ENCODE peak calls at places on chromosomes 3 and 15, in seven cellular contexts. One of them, this sample, is unnamed.
A peak's percentile ranks its signal among the peaks of the same experiment; 100 is the strongest.

GRCh38 chr3:48516571-48516970 is 12.6 kb upstream of the SHISA5 start:
- DNase-seq in WTC11: no peak
- DNase-seq in germinal center: no peak
- DNase-seq in T-helper 9 cell: no peak
- DNase-seq in stromal cell of bone marrow: no peak
- DNase-seq in M059J: no peak
- DNase-seq in neural crest cell: no peak
- DNase-seq in this sample: no peak

GRCh38 chr15:92809064-92809879 is 90.9 kb upstream of the CHD2 start:
- DNase-seq in stromal cell of bone marrow: peak; percentile 92
- DNase-seq in WTC11: peak; percentile 99
- DNase-seq in T-helper 9 cell: peak; percentile 95
- DNase-seq in M059J: peak; percentile 95
- DNase-seq in neural crest cell: peak; percentile 97
- DNase-seq in germinal center: peak; percentile 97
- DNase-seq in this sample: peak; percentile 100

GRCh38 chr15:63987979-63988378 is 58.3 kb downstream of the DAPK2 start:
- DNase-seq in germinal center: no peak
- DNase-seq in stromal cell of bone marrow: no peak
- DNase-seq in neural crest cell: no peak
- DNase-seq in T-helper 9 cell: no peak
- DNase-seq in WTC11: no peak
- DNase-seq in M059J: no peak
- DNase-seq in this sample: no peak

GRCh38 chr15:64763462-64763861 is 11.9 kb downstream of the RBPMS2 start:
- DNase-seq in germinal center: no peak
- DNase-seq in WTC11: no peak
- DNase-seq in M059J: no peak
- DNase-seq in neural crest cell: no peak
- DNase-seq in T-helper 9 cell: no peak
- DNase-seq in stromal cell of bone marrow: no peak
- DNase-seq in this sample: no peak

GRCh38 chr3:188607810-188608209 is 453.9 kb downstream of the LPP start:
- DNase-seq in M059J: no peak
- DNase-seq in stromal cell of bone marrow: no peak
- DNase-seq in T-helper 9 cell: no peak
- DNase-seq in neural crest cell: no peak
- DNase-seq in WTC11: no peak
- DNase-seq in germinal center: no peak
- DNase-seq in this sample: no peak

GRCh38 chr15:58352026-58352929 is 79.5 kb upstream of the LIPC start:
- DNase-seq in T-helper 9 cell: no peak
- DNase-seq in germinal center: no peak
- DNase-seq in neural crest cell: no peak
- DNase-seq in WTC11: no peak
- DNase-seq in stromal cell of bone marrow: no peak
- DNase-seq in M059J: no peak
- DNase-seq in this sample: no peak

GRCh38 chr15:83472151-83472550 is 25.0 kb downstream of the SH3GL3 start:
- DNase-seq in T-helper 9 cell: no peak
- DNase-seq in neural crest cell: no peak
- DNase-seq in stromal cell of bone marrow: no peak
- DNase-seq in germinal center: no peak
- DNase-seq in M059J: no peak
- DNase-seq in WTC11: no peak
- DNase-seq in this sample: no peak

GRCh38 chr3:38586546-38587520 is 62.7 kb downstream of the SCN5A start:
- DNase-seq in neural crest cell: no peak
- DNase-seq in T-helper 9 cell: no peak
- DNase-seq in M059J: no peak
- DNase-seq in stromal cell of bone marrow: no peak
- DNase-seq in germinal center: no peak
- DNase-seq in WTC11: no peak
- DNase-seq in this sample: no peak

GRCh38 chr3:185208836-185209235 is 45.0 kb downstream of the EHHADH start:
- DNase-seq in WTC11: no peak
- DNase-seq in germinal center: no peak
- DNase-seq in stromal cell of bone marrow: no peak
- DNase-seq in M059J: no peak
- DNase-seq in T-helper 9 cell: no peak
- DNase-seq in neural crest cell: no peak
- DNase-seq in this sample: no peak

GRCh38 chr15:81595752-81596151 is 221.7 kb upstream of the TMC3 start:
- DNase-seq in stromal cell of bone marrow: no peak
- DNase-seq in T-helper 9 cell: no peak
- DNase-seq in WTC11: no peak
- DNase-seq in neural crest cell: no peak
- DNase-seq in germinal center: no peak
- DNase-seq in M059J: no peak
- DNase-seq in this sample: no peak

GRCh38 chr3:75015280-75015679 is 400.8 kb upstream of the CNTN3 start:
- DNase-seq in WTC11: no peak
- DNase-seq in stromal cell of bone marrow: no peak
- DNase-seq in germinal center: no peak
- DNase-seq in M059J: no peak
- DNase-seq in neural crest cell: no peak
- DNase-seq in T-helper 9 cell: no peak
- DNase-seq in this sample: no peak

GRCh38 chr3:157531301-157531660 is 28.1 kb upstream of the VEPH1 start:
- DNase-seq in T-helper 9 cell: no peak
- DNase-seq in germinal center: no peak
- DNase-seq in stromal cell of bone marrow: no peak
- DNase-seq in M059J: peak; percentile 67
- DNase-seq in WTC11: no peak
- DNase-seq in neural crest cell: no peak
- DNase-seq in this sample: no peak

GRCh38 chr3:30350011-30350410 is 256.4 kb upstream of the TGFBR2 start:
- DNase-seq in germinal center: no peak
- DNase-seq in T-helper 9 cell: no peak
- DNase-seq in stromal cell of bone marrow: no peak
- DNase-seq in M059J: no peak
- DNase-seq in WTC11: no peak
- DNase-seq in neural crest cell: no peak
- DNase-seq in this sample: no peak

GRCh38 chr3:4943553-4943952 is 35.7 kb upstream of the BHLHE40 start:
- DNase-seq in germinal center: no peak
- DNase-seq in WTC11: peak; percentile 23
- DNase-seq in stromal cell of bone marrow: no peak
- DNase-seq in M059J: peak; percentile 8
- DNase-seq in T-helper 9 cell: no peak
- DNase-seq in neural crest cell: no peak
- DNase-seq in this sample: peak; percentile 27

GRCh38 chr3:37272743-37273142 is 98.4 kb upstream of the LRRFIP2 start:
- DNase-seq in germinal center: no peak
- DNase-seq in M059J: no peak
- DNase-seq in T-helper 9 cell: no peak
- DNase-seq in WTC11: no peak
- DNase-seq in neural crest cell: no peak
- DNase-seq in stromal cell of bone marrow: no peak
- DNase-seq in this sample: no peak

GRCh38 chr15:73857193-73857920 is 16.0 kb upstream of the TBC1D21 start:
- DNase-seq in neural crest cell: no peak
- DNase-seq in WTC11: no peak
- DNase-seq in M059J: no peak
- DNase-seq in T-helper 9 cell: no peak
- DNase-seq in stromal cell of bone marrow: no peak
- DNase-seq in germinal center: no peak
- DNase-seq in this sample: no peak

GRCh38 chr3:194259982-194260856 is 90.9 kb downstream of the CPN2 start:
- DNase-seq in germinal center: no peak
- DNase-seq in neural crest cell: no peak
- DNase-seq in M059J: peak; percentile 41
- DNase-seq in WTC11: no peak
- DNase-seq in T-helper 9 cell: no peak
- DNase-seq in stromal cell of bone marrow: no peak
- DNase-seq in this sample: no peak

GRCh38 chr3:126982125-126982521 is 792 bp upstream of the PLXNA1 start:
- DNase-seq in T-helper 9 cell: peak; percentile 60
- DNase-seq in M059J: peak; percentile 67
- DNase-seq in germinal center: peak; percentile 66
- DNase-seq in stromal cell of bone marrow: no peak
- DNase-seq in neural crest cell: no peak
- DNase-seq in WTC11: no peak
- DNase-seq in this sample: peak; percentile 58

GRCh38 chr15:50653156-50653743 is 33.3 kb downstream of the TRPM7 start:
- DNase-seq in stromal cell of bone marrow: no peak
- DNase-seq in neural crest cell: no peak
- DNase-seq in T-helper 9 cell: no peak
- DNase-seq in germinal center: no peak
- DNase-seq in M059J: no peak
- DNase-seq in WTC11: no peak
- DNase-seq in this sample: no peak

GRCh38 chr3:142983318-142983717 is 18.1 kb upstream of the U2SURP start:
- DNase-seq in M059J: no peak
- DNase-seq in neural crest cell: no peak
- DNase-seq in WTC11: no peak
- DNase-seq in stromal cell of bone marrow: no peak
- DNase-seq in germinal center: no peak
- DNase-seq in T-helper 9 cell: no peak
- DNase-seq in this sample: no peak

GRCh38 chr3:15506571-15506970 is 14.9 kb downstream of the COLQ start:
- DNase-seq in WTC11: no peak
- DNase-seq in T-helper 9 cell: no peak
- DNase-seq in neural crest cell: no peak
- DNase-seq in M059J: no peak
- DNase-seq in stromal cell of bone marrow: no peak
- DNase-seq in germinal center: no peak
- DNase-seq in this sample: no peak

GRCh38 chr3:128319741-128320141 is 146.9 kb downstream of the DNAJB8 start:
- DNase-seq in M059J: no peak
- DNase-seq in WTC11: no peak
- DNase-seq in germinal center: no peak
- DNase-seq in stromal cell of bone marrow: no peak
- DNase-seq in neural crest cell: no peak
- DNase-seq in T-helper 9 cell: no peak
- DNase-seq in this sample: no peak

GRCh38 chr3:99872633-99873254 is 55.1 kb downstream of the CMSS1 start:
- DNase-seq in neural crest cell: no peak
- DNase-seq in stromal cell of bone marrow: no peak
- DNase-seq in T-helper 9 cell: no peak
- DNase-seq in germinal center: no peak
- DNase-seq in M059J: peak; percentile 60
- DNase-seq in WTC11: no peak
- DNase-seq in this sample: no peak

GRCh38 chr15:73681856-73682596 is 2.2 kb upstream of the CD276 start:
- DNase-seq in WTC11: no peak
- DNase-seq in stromal cell of bone marrow: no peak
- DNase-seq in germinal center: no peak
- DNase-seq in neural crest cell: no peak
- DNase-seq in T-helper 9 cell: no peak
- DNase-seq in M059J: no peak
- DNase-seq in this sample: no peak

GRCh38 chr3:134392336-134392983 is 18.2 kb upstream of the AMOTL2 start:
- DNase-seq in neural crest cell: no peak
- DNase-seq in T-helper 9 cell: no peak
- DNase-seq in stromal cell of bone marrow: peak; percentile 40
- DNase-seq in WTC11: no peak
- DNase-seq in germinal center: no peak
- DNase-seq in M059J: no peak
- DNase-seq in this sample: peak; percentile 59

GRCh38 chr3:53083949-53084309 is 38.1 kb upstream of the SFMBT1 start:
- DNase-seq in T-helper 9 cell: no peak
- DNase-seq in WTC11: no peak
- DNase-seq in neural crest cell: no peak
- DNase-seq in M059J: no peak
- DNase-seq in stromal cell of bone marrow: no peak
- DNase-seq in germinal center: no peak
- DNase-seq in this sample: no peak

GRCh38 chr3:99674086-99674789 is 35.8 kb downstream of the COL8A1 start:
- DNase-seq in WTC11: no peak
- DNase-seq in M059J: peak; percentile 80
- DNase-seq in stromal cell of bone marrow: no peak
- DNase-seq in T-helper 9 cell: no peak
- DNase-seq in neural crest cell: no peak
- DNase-seq in germinal center: no peak
- DNase-seq in this sample: no peak

GRCh38 chr15:48440084-48440483 is 108.9 kb downstream of the DUT start:
- DNase-seq in WTC11: peak; percentile 58
- DNase-seq in neural crest cell: no peak
- DNase-seq in M059J: no peak
- DNase-seq in T-helper 9 cell: no peak
- DNase-seq in germinal center: no peak
- DNase-seq in stromal cell of bone marrow: peak; percentile 68
- DNase-seq in this sample: no peak

GRCh38 chr3:116280130-116280740 is 165.1 kb downstream of the LSAMP start:
- DNase-seq in M059J: no peak
- DNase-seq in neural crest cell: no peak
- DNase-seq in T-helper 9 cell: no peak
- DNase-seq in stromal cell of bone marrow: no peak
- DNase-seq in germinal center: no peak
- DNase-seq in WTC11: no peak
- DNase-seq in this sample: no peak

This sample was measured in RPMI8226.